ENCODE peak calls at places on chromosomes 12 and 14, in five cellular contexts. V is GM12878, C is HepG2, S is NT2/D1, P is H1. B is an unnamed sample.

GRCh38 chr14:94120667-94121335 is 8.6 kb downstream of the IFI27L2 start:
- DNase-seq in V (no peak), C (no peak), S (no peak), P (no peak), B (no peak)

GRCh38 chr12:8946733-8947132 is 2.7 kb downstream of the M6PR start:
- DNase-seq in V (no peak), C (no peak), S (no peak), P (no peak), B (no peak)

GRCh38 chr14:45492876-45493275 is 239.9 kb upstream of the MIS18BP1 start:
- DNase-seq in V (no peak), C (no peak), S (no peak), P (no peak), B (no peak)

GRCh38 chr12:70309348-70309747 is 56.7 kb upstream of the KCNMB4 start:
- DNase-seq in V (no peak), C (no peak), S (no peak), P (no peak), B (no peak)

GRCh38 chr12:75548879-75549278 is 37.5 kb upstream of the KRR1 start:
- DNase-seq in V (no peak), C (no peak), S (no peak), P (no peak), B (no peak)

GRCh38 chr14:21978184-21978998 is 304.8 kb upstream of the OR4E1 start:
- DNase-seq in V (no peak), C (peak), S (peak), P (peak), B (peak)

GRCh38 chr12:45994736-45995135 is 4.4 kb upstream of the SCAF11 start:
- DNase-seq in V (no peak), C (peak), S (no peak), P (no peak), B (no peak)

GRCh38 chr14:105386581-105387529 is 11.5 kb upstream of the TEX22 start:
- DNase-seq in V (no peak), C (no peak), S (no peak), P (no peak), B (no peak)

GRCh38 chr12:30996255-30996654 is 69.7 kb downstream of the TSPAN11 start:
- DNase-seq in V (no peak), C (no peak), S (peak), P (no peak), B (no peak)

GRCh38 chr12:6215120-6215807 is 15.1 kb downstream of the CD9 start:
- DNase-seq in V (no peak), C (no peak), S (peak), P (peak), B (no peak)

GRCh38 chr12:59911516-59911915 is 315.7 kb downstream of the SLC16A7 start:
- DNase-seq in V (no peak), C (no peak), S (no peak), P (no peak), B (no peak)

GRCh38 chr14:103084021-103084919 is at the start of gene LBHD2:
- DNase-seq in V (no peak), C (no peak), S (no peak), P (peak), B (no peak)

GRCh38 chr12:124720687-124721500 is 142.8 kb downstream of the SCARB1 start:
- DNase-seq in V (no peak), C (no peak), S (no peak), P (no peak), B (peak)

GRCh38 chr14:100532154-100532915 is 54.9 kb downstream of the BEGAIN start:
- DNase-seq in V (no peak), C (no peak), S (no peak), P (no peak), B (no peak)

GRCh38 chr14:95496690-95497241 is 19.7 kb downstream of the SYNE3 start:
- DNase-seq in V (no peak), C (no peak), S (no peak), P (no peak), B (no peak)

GRCh38 chr14:99602054-99602787 is 1.8 kb downstream of the CCDC85C start:
- DNase-seq in V (no peak), C (peak), S (no peak), P (no peak), B (no peak)

GRCh38 chr14:53925201-53925766 is 31.3 kb downstream of the BMP4 start:
- DNase-seq in V (no peak), C (no peak), S (no peak), P (no peak), B (no peak)

GRCh38 chr12:124740691-124741137 is 123.0 kb downstream of the SCARB1 start:
- DNase-seq in V (no peak), C (peak), S (no peak), P (no peak), B (no peak)

GRCh38 chr14:104319489-104320241 is 181.3 kb downstream of the KIF26A start:
- DNase-seq in V (no peak), C (no peak), S (no peak), P (peak), B (no peak)

GRCh38 chr14:23567186-23568020 is at the start of gene AP1G2:
- DNase-seq in V (peak), C (peak), S (peak), P (peak), B (peak)

GRCh38 chr12:57726884-57727757 is 11.4 kb downstream of the AGAP2 start:
- DNase-seq in V (no peak), C (no peak), S (no peak), P (peak), B (no peak)

GRCh38 chr12:91316825-91317224 is 134.2 kb upstream of the DCN start:
- DNase-seq in V (no peak), C (no peak), S (no peak), P (no peak), B (no peak)

GRCh38 chr12:93668919-93669418 is 8.2 kb upstream of the CRADD start:
- DNase-seq in V (peak), C (peak), S (no peak), P (no peak), B (no peak)

GRCh38 chr14:20614038-20614840 is 23.1 kb upstream of the RNASE12 start:
- DNase-seq in V (no peak), C (no peak), S (no peak), P (peak), B (peak)

GRCh38 chr12:16184691-16185090 is 92.8 kb downstream of the SLC15A5 start:
- DNase-seq in V (no peak), C (no peak), S (peak), P (no peak), B (no peak)

GRCh38 chr12:85825751-85826150 is 10.5 kb downstream of the RASSF9 start:
- DNase-seq in V (no peak), C (no peak), S (no peak), P (no peak), B (no peak)

GRCh38 chr14:39360316-39360715 is 71.9 kb downstream of the FBXO33 start:
- DNase-seq in V (no peak), C (no peak), S (no peak), P (no peak), B (no peak)

GRCh38 chr12:11771356-11771755 is 121.9 kb downstream of the ETV6 start:
- DNase-seq in V (no peak), C (no peak), S (no peak), P (no peak), B (no peak)

GRCh38 chr14:72700338-72701231 is 193.3 kb downstream of the DPF3 start:
- DNase-seq in V (no peak), C (no peak), S (no peak), P (no peak), B (no peak)

GRCh38 chr14:80434574-80435321 is 223.4 kb upstream of the DIO2 start:
- DNase-seq in V (no peak), C (no peak), S (no peak), P (no peak), B (no peak)

GRCh38 chr12:115132906-115133305 is 448.9 kb upstream of the TBX3 start:
- DNase-seq in V (no peak), C (no peak), S (no peak), P (no peak), B (no peak)

GRCh38 chr14:23057757-23058653 is 685 bp upstream of the CDH24 start:
- DNase-seq in V (peak), C (peak), S (peak), P (peak), B (peak)

GRCh38 chr12:24788886-24789285 is 160.0 kb downstream of the BCAT1 start:
- DNase-seq in V (no peak), C (no peak), S (no peak), P (no peak), B (no peak)

GRCh38 chr12:116319851-116320621 is 42.5 kb upstream of the MED13L start:
- DNase-seq in V (no peak), C (no peak), S (no peak), P (no peak), B (no peak)

GRCh38 chr12:5944688-5945070 is 380 bp downstream of the ANO2 start:
- DNase-seq in V (no peak), C (no peak), S (no peak), P (no peak), B (no peak)

GRCh38 chr12:109053382-109054123 is 1.2 kb downstream of the USP30 start:
- DNase-seq in V (peak), C (peak), S (no peak), P (no peak), B (no peak)

GRCh38 chr14:52222901-52223300 is 44.6 kb upstream of the PTGDR start:
- DNase-seq in V (no peak), C (no peak), S (no peak), P (no peak), B (no peak)

GRCh38 chr14:90091393-90091792 is 29.6 kb downstream of the KCNK13 start:
- DNase-seq in V (no peak), C (no peak), S (no peak), P (no peak), B (no peak)

GRCh38 chr12:95701275-95701674 is 89.3 kb downstream of the NTN4 start:
- DNase-seq in V (no peak), C (no peak), S (no peak), P (no peak), B (no peak)

GRCh38 chr12:89707623-89707991 is 1.0 kb downstream of the ATP2B1 start:
- DNase-seq in V (no peak), C (peak), S (peak), P (peak), B (peak)

GRCh38 chr14:71582705-71583104 is 349.5 kb upstream of the RGS6 start:
- DNase-seq in V (no peak), C (no peak), S (no peak), P (no peak), B (no peak)
- TF ChIP-seq SUZ12 in V (no peak), C (no peak), S (no peak), P (no peak), B (no peak)

GRCh38 chr12:71760471-71760870 is 5.8 kb downstream of the RAB21 start:
- DNase-seq in V (no peak), C (no peak), S (no peak), P (no peak), B (no peak)
- TF ChIP-seq SUZ12 in V (no peak), C (no peak), S (no peak), P (no peak), B (no peak)

DNA sequence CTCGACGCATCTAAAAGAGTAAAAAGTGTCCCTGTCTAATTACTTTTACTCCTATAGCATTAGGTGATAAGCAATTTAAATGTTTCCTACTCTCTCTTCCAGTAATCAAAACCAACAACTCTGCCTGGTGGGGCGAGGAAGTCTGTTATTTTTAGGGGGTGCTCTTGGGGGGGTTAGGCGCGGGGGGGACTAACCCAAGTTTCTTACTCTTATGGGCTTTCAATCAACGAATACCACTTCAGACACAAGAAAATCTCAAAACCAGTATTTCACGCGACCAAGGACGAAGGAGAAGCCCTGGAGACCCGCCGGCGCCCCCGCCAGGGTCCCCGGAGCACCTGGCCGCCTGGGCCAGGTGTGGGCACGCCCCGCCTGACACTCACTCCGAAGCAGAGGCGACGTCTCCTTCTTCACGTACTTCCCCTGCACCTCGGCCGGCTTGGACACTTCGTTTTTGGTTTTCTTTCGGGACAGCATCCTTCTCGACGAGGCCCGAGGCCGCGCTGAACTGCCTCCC is 557 bp downstream of the SAV1 start:
- DNase-seq in V (no peak), C (no peak), S (no peak), P (no peak), B (peak)
- TF ChIP-seq SUZ12 in V (no peak), C (no peak), S (no peak), P (no peak), B (no peak)

GRCh38 chr12:460301-461230 is 827 bp downstream of the B4GALNT3 start:
- DNase-seq in V (no peak), C (no peak), S (no peak), P (peak), B (peak)
- TF ChIP-seq SUZ12 in V (no peak), C (no peak), S (no peak), P (peak), B (no peak)

B was measured in HEK293T.